ENCODE peak calls at places on chromosomes 12 and 14, in eight cellular contexts. S is CD4-positive, alpha-beta T cell; K is progenitor cell of endocrine pancreas; U is AG09309; R is pons; X is A172; Z is activated naive CD4-positive, alpha-beta T cell treated with anti-CD3 and anti-CD28 coated beads, Interleukin-2, amount 50 U/mL, for 16 hours; G is EL. Y is an unnamed sample.

GRCh38 chr14:32560213-32560857 is 231.2 kb downstream of the AKAP6 start:
- DNase-seq in K (peak; percentile 24), X (peak; percentile 81), S (no peak), R (peak; percentile 94), U (peak; percentile 72), G (peak; percentile 79), Z (peak; percentile 12), Y (peak; percentile 71)

GRCh38 chr12:109134186-109134917 is 18.0 kb downstream of the ACACB start:
- DNase-seq in X (peak; percentile 22), U (peak; percentile 55), R (no peak), S (no peak), Z (no peak), K (no peak), G (peak; percentile 40), Y (peak; percentile 75)

GRCh38 chr12:47409310-47409709 is 296.5 kb downstream of the RPAP3 start:
- DNase-seq in S (no peak), Z (no peak), X (no peak), K (no peak), R (no peak), G (no peak), U (no peak), Y (no peak)

GRCh38 chr12:110458756-110459155 is 8.6 kb upstream of the ARPC3 start:
- DNase-seq in R (peak; percentile 82), G (no peak), X (no peak), K (no peak), S (no peak), U (no peak), Z (no peak), Y (no peak)

GRCh38 chr14:51056431-51056830 is 38.5 kb downstream of the TRIM9 start:
- DNase-seq in G (no peak), Z (no peak), X (no peak), K (no peak), R (no peak), S (no peak), U (no peak), Y (no peak)

GRCh38 chr12:42565001-42565400 is 24.5 kb downstream of the PRICKLE1 start:
- DNase-seq in R (no peak), K (no peak), U (no peak), S (no peak), X (no peak), Z (no peak), G (peak; percentile 31), Y (no peak)

GRCh38 chr12:98698603-98699463 is 53.7 kb downstream of the APAF1 start:
- DNase-seq in G (peak; percentile 62), R (peak; percentile 92), U (peak; percentile 37), K (no peak), Z (peak; percentile 32), X (peak; percentile 44), S (peak; percentile 4), Y (peak; percentile 11)

GRCh38 chr14:74653386-74654138 is 41.5 kb upstream of the LTBP2 start:
- DNase-seq in R (peak; percentile 88), X (no peak), G (no peak), S (no peak), Z (no peak), K (no peak), U (no peak), Y (no peak)

GRCh38 chr12:9365296-9365695 is 157.1 kb upstream of the PZP start:
- DNase-seq in S (no peak), K (no peak), X (no peak), U (no peak), Z (no peak), G (no peak), R (no peak), Y (peak; percentile 31)

GRCh38 chr14:104239866-104240301 is 101.5 kb downstream of the KIF26A start:
- DNase-seq in S (no peak), R (no peak), U (no peak), X (no peak), K (peak; percentile 15), Z (no peak), G (no peak), Y (no peak)

GRCh38 chr12:67797316-67797741 is 148.8 kb downstream of the DYRK2 start:
- DNase-seq in Z (no peak), X (no peak), S (no peak), K (no peak), G (no peak), U (no peak), R (no peak), Y (no peak)

GRCh38 chr14:31286456-31287293 is 79.1 kb upstream of the HECTD1 start:
- DNase-seq in X (no peak), R (no peak), U (no peak), Z (peak; percentile 12), G (no peak), S (no peak), K (no peak), Y (no peak)

GRCh38 chr14:88553886-88554457 is 835 bp downstream of the PTPN21 start:
- DNase-seq in S (no peak), R (peak; percentile 51), X (no peak), U (no peak), G (peak; percentile 17), Z (no peak), K (no peak), Y (no peak)

GRCh38 chr12:78185109-78185508 is 354.4 kb downstream of the NAV3 start:
- DNase-seq in G (peak; percentile 35), R (no peak), Z (no peak), S (no peak), K (no peak), U (no peak), X (peak; percentile 11), Y (no peak)

GRCh38 chr12:14948672-14949071 is 10.3 kb upstream of the ERP27 start:
- DNase-seq in G (peak; percentile 79), S (peak; percentile 38), X (peak; percentile 69), R (peak; percentile 79), K (no peak), Z (peak; percentile 43), U (peak; percentile 24), Y (peak; percentile 75)

GRCh38 chr14:37483672-37484071 is 111.4 kb downstream of the FOXA1 start:
- DNase-seq in Z (no peak), X (no peak), R (no peak), S (no peak), G (no peak), K (no peak), U (no peak), Y (no peak)

GRCh38 chr12:62263956-62264355 is 3.8 kb downstream of the USP15 start:
- DNase-seq in K (no peak), R (no peak), U (no peak), S (no peak), X (no peak), G (no peak), Z (no peak), Y (no peak)

Y was measured in COLO829.